ENCODE peak calls at places on chromosomes 13 and 19, in eight cellular contexts. Y is stimulated activated CD4-positive, alpha-beta T cell treated with anti-CD3 and anti-CD28 coated beads, Interleukin-1b, Interleukin-23, amount 100 ng/mL, for 4 hours; T is T-helper 1 cell; V is upper lobe of right lung; I is hypothalamus; Q is tibial artery; B is ecto neural progenitor cell; C is sciatic nerve. G is an unnamed sample.

GRCh38 chr13:20902438-20903163 is at the start of gene XPO4:
- DNase-seq in Q (peak; percentile 78), Y (peak; percentile 74), V (peak; percentile 92), B (peak; percentile 90), I (peak; percentile 60), T (peak; percentile 60), C (peak; percentile 85), G (peak; percentile 85)

GRCh38 chr19:341386-342127 is 3.0 kb downstream of the MIER2 start:
- DNase-seq in B (no peak), T (no peak), V (no peak), C (no peak), Y (no peak), I (no peak), Q (no peak), G (no peak)

GRCh38 chr19:46718934-46719551 is 2.1 kb upstream of the PRKD2 start:
- DNase-seq in Y (no peak), Q (no peak), V (no peak), C (no peak), I (no peak), T (no peak), B (no peak), G (no peak)

GRCh38 chr19:1065606-1066109 is 1.3 kb upstream of the ARHGAP45 start:
- DNase-seq in C (peak; percentile 56), V (no peak), Q (no peak), B (no peak), I (no peak), T (no peak), Y (no peak), G (no peak)

GRCh38 chr13:110433014-110433413 is 125.9 kb downstream of the COL4A2 start:
- DNase-seq in C (no peak), Q (peak; percentile 72), V (no peak), Y (no peak), B (no peak), T (no peak), I (no peak), G (no peak)

GRCh38 chr19:4369109-4369887 is 25.9 kb downstream of the MPND start:
- DNase-seq in Y (peak; percentile 37), Q (no peak), V (peak; percentile 89), I (peak; percentile 21), T (peak; percentile 68), B (no peak), C (no peak), G (peak; percentile 53)

GRCh38 chr19:15550847-15551182 is 42.5 kb downstream of the CYP4F22 start:
- DNase-seq in C (no peak), Q (no peak), T (no peak), V (no peak), B (no peak), Y (no peak), I (no peak), G (no peak)

GRCh38 chr13:73273737-73274136 is 214.9 kb downstream of the KLF5 start:
- DNase-seq in Q (no peak), Y (no peak), V (no peak), C (no peak), I (no peak), T (no peak), B (no peak), G (no peak)

GRCh38 chr13:47109028-47109427 is 212.2 kb upstream of the HTR2A start:
- DNase-seq in B (no peak), T (no peak), Y (no peak), I (no peak), V (no peak), C (no peak), Q (no peak), G (no peak)

GRCh38 chr19:375395-376110 is 31.0 kb upstream of the MIER2 start:
- DNase-seq in T (no peak), I (no peak), B (no peak), C (no peak), V (no peak), Q (no peak), Y (no peak), G (no peak)

G was measured in nephron progenitor cell.